ENCODE peak calls at places on chromosomes 2 and 18, in four cellular contexts. One of them, this sample, is unnamed.

GRCh38 chr18:78402966-78403365 is 576.7 kb upstream of the SALL3 start:
- DNase-seq in amniotic stem cell: no peak
- DNase-seq in NCI-H82: no peak
- DNase-seq in Right ventricle myocardium superior: no peak
- DNase-seq in this sample: no peak

GRCh38 chr18:79644666-79645057 is 34.9 kb upstream of the CTDP1 start:
- DNase-seq in amniotic stem cell: no peak
- DNase-seq in NCI-H82: no peak
- DNase-seq in Right ventricle myocardium superior: no peak
- DNase-seq in this sample: no peak

GRCh38 chr2:192729369-192729768 is 534.6 kb upstream of the TMEFF2 start:
- DNase-seq in amniotic stem cell: no peak
- DNase-seq in NCI-H82: peak
- DNase-seq in Right ventricle myocardium superior: no peak
- DNase-seq in this sample: no peak

GRCh38 chr2:23563151-23563550 is 178.2 kb downstream of the KLHL29 start:
- DNase-seq in amniotic stem cell: no peak
- DNase-seq in NCI-H82: no peak
- DNase-seq in Right ventricle myocardium superior: no peak
- DNase-seq in this sample: no peak

GRCh38 chr2:44692821-44693220 is 248.7 kb upstream of the SIX3 start:
- DNase-seq in amniotic stem cell: no peak
- DNase-seq in NCI-H82: no peak
- DNase-seq in Right ventricle myocardium superior: no peak
- DNase-seq in this sample: no peak

GRCh38 chr2:33086400-33087015 is 139.8 kb downstream of the LTBP1 start:
- DNase-seq in amniotic stem cell: no peak
- DNase-seq in NCI-H82: no peak
- DNase-seq in Right ventricle myocardium superior: no peak
- DNase-seq in this sample: no peak

GRCh38 chr18:22704627-22704918 is 228.6 kb upstream of the RBBP8 start:
- DNase-seq in amniotic stem cell: no peak
- DNase-seq in NCI-H82: no peak
- DNase-seq in Right ventricle myocardium superior: no peak
- DNase-seq in this sample: no peak

GRCh38 chr2:120465012-120465700 is 119.2 kb downstream of the INHBB start:
- DNase-seq in amniotic stem cell: no peak
- DNase-seq in NCI-H82: no peak
- DNase-seq in Right ventricle myocardium superior: no peak
- DNase-seq in this sample: no peak

GRCh38 chr2:72412214-72412613 is 264.6 kb upstream of the CYP26B1 start:
- DNase-seq in amniotic stem cell: no peak
- DNase-seq in NCI-H82: no peak
- DNase-seq in Right ventricle myocardium superior: no peak
- DNase-seq in this sample: no peak

GRCh38 chr18:79576686-79577351 is 102.8 kb upstream of the CTDP1 start:
- DNase-seq in amniotic stem cell: no peak
- DNase-seq in NCI-H82: no peak
- DNase-seq in Right ventricle myocardium superior: peak
- DNase-seq in this sample: no peak

GRCh38 chr18:78849046-78849445 is 130.6 kb upstream of the SALL3 start:
- DNase-seq in amniotic stem cell: no peak
- DNase-seq in NCI-H82: no peak
- DNase-seq in Right ventricle myocardium superior: no peak
- DNase-seq in this sample: no peak

GRCh38 chr2:135743860-135744259 is 2.2 kb downstream of the UBXN4 start:
- DNase-seq in amniotic stem cell: no peak
- DNase-seq in NCI-H82: peak
- DNase-seq in Right ventricle myocardium superior: no peak
- DNase-seq in this sample: no peak

GRCh38 chr2:27569398-27569797 is 13.4 kb upstream of the ZNF512 start:
- DNase-seq in amniotic stem cell: no peak
- DNase-seq in NCI-H82: no peak
- DNase-seq in Right ventricle myocardium superior: no peak
- DNase-seq in this sample: no peak

GRCh38 chr2:30310955-30311354 is 79.6 kb downstream of the LBH start:
- DNase-seq in amniotic stem cell: no peak
- DNase-seq in NCI-H82: no peak
- DNase-seq in Right ventricle myocardium superior: no peak
- DNase-seq in this sample: no peak